ENCODE peak calls at places on chromosome 21, in seven cellular contexts. One of them, this sample, is unnamed.

GRCh38 chr21:29406385-29406784 is 107.7 kb downstream of the BACH1 start:
- DNase-seq in effector memory CD8-positive, alpha-beta T cell: no peak
- DNase-seq in left colon: no peak
- DNase-seq in mucosa of gallbladder: no peak
- DNase-seq in activated gamma-delta T cell treated with Interleukin-2 at 50 U/mL for 16 hours: no peak
- DNase-seq in neuronal stem cell: no peak
- DNase-seq in activated naive CD4-positive, alpha-beta T cell: no peak
- DNase-seq in this sample: peak; percentile 4

GRCh38 chr21:31556662-31557061 is 102.8 kb upstream of the SOD1 start:
- DNase-seq in effector memory CD8-positive, alpha-beta T cell: no peak
- DNase-seq in left colon: no peak
- DNase-seq in mucosa of gallbladder: no peak
- DNase-seq in activated gamma-delta T cell treated with Interleukin-2 at 50 U/mL for 16 hours: no peak
- DNase-seq in neuronal stem cell: no peak
- DNase-seq in activated naive CD4-positive, alpha-beta T cell: no peak
- DNase-seq in this sample: no peak

GRCh38 chr21:44321846-44322450 is 17.2 kb downstream of the CFAP410 start:
- DNase-seq in effector memory CD8-positive, alpha-beta T cell: no peak
- DNase-seq in left colon: no peak
- DNase-seq in mucosa of gallbladder: no peak
- DNase-seq in activated gamma-delta T cell treated with Interleukin-2 at 50 U/mL for 16 hours: no peak
- DNase-seq in neuronal stem cell: no peak
- DNase-seq in activated naive CD4-positive, alpha-beta T cell: no peak
- DNase-seq in this sample: no peak

GRCh38 chr21:16013570-16013969 is 283.8 kb downstream of the USP25 start:
- DNase-seq in effector memory CD8-positive, alpha-beta T cell: no peak
- DNase-seq in left colon: no peak
- DNase-seq in mucosa of gallbladder: no peak
- DNase-seq in activated gamma-delta T cell treated with Interleukin-2 at 50 U/mL for 16 hours: no peak
- DNase-seq in neuronal stem cell: no peak
- DNase-seq in activated naive CD4-positive, alpha-beta T cell: no peak
- DNase-seq in this sample: no peak

GRCh38 chr21:18663663-18664062 is 260.1 kb upstream of the TMPRSS15 start:
- DNase-seq in effector memory CD8-positive, alpha-beta T cell: no peak
- DNase-seq in left colon: no peak
- DNase-seq in mucosa of gallbladder: no peak
- DNase-seq in activated gamma-delta T cell treated with Interleukin-2 at 50 U/mL for 16 hours: no peak
- DNase-seq in neuronal stem cell: no peak
- DNase-seq in activated naive CD4-positive, alpha-beta T cell: no peak
- DNase-seq in this sample: no peak

GRCh38 chr21:26918318-26919065 is 48.4 kb downstream of the ADAMTS5 start:
- DNase-seq in effector memory CD8-positive, alpha-beta T cell: no peak
- DNase-seq in left colon: no peak
- DNase-seq in mucosa of gallbladder: no peak
- DNase-seq in activated gamma-delta T cell treated with Interleukin-2 at 50 U/mL for 16 hours: no peak
- DNase-seq in neuronal stem cell: no peak
- DNase-seq in activated naive CD4-positive, alpha-beta T cell: no peak
- DNase-seq in this sample: no peak

GRCh38 chr21:15283138-15283537 is 218.3 kb upstream of the NRIP1 start:
- DNase-seq in effector memory CD8-positive, alpha-beta T cell: no peak
- DNase-seq in left colon: no peak
- DNase-seq in mucosa of gallbladder: no peak
- DNase-seq in activated gamma-delta T cell treated with Interleukin-2 at 50 U/mL for 16 hours: no peak
- DNase-seq in neuronal stem cell: no peak
- DNase-seq in activated naive CD4-positive, alpha-beta T cell: no peak
- DNase-seq in this sample: no peak

GRCh38 chr21:36422279-36423098 is 37.3 kb downstream of the CHAF1B start:
- DNase-seq in effector memory CD8-positive, alpha-beta T cell: no peak
- DNase-seq in left colon: peak; percentile 69
- DNase-seq in mucosa of gallbladder: peak; percentile 47
- DNase-seq in activated gamma-delta T cell treated with Interleukin-2 at 50 U/mL for 16 hours: peak; percentile 8
- DNase-seq in neuronal stem cell: peak; percentile 64
- DNase-seq in activated naive CD4-positive, alpha-beta T cell: no peak
- DNase-seq in this sample: peak; percentile 88

GRCh38 chr21:36504067-36505058 is 24.4 kb upstream of the CLDN14 start:
- DNase-seq in effector memory CD8-positive, alpha-beta T cell: peak; percentile 35
- DNase-seq in left colon: peak; percentile 27
- DNase-seq in mucosa of gallbladder: peak; percentile 50
- DNase-seq in activated gamma-delta T cell treated with Interleukin-2 at 50 U/mL for 16 hours: peak; percentile 27
- DNase-seq in neuronal stem cell: peak; percentile 39
- DNase-seq in activated naive CD4-positive, alpha-beta T cell: peak; percentile 3
- DNase-seq in this sample: peak; percentile 78

GRCh38 chr21:41143596-41144325 is 24.2 kb upstream of the BACE2 start:
- DNase-seq in effector memory CD8-positive, alpha-beta T cell: no peak
- DNase-seq in left colon: no peak
- DNase-seq in mucosa of gallbladder: no peak
- DNase-seq in activated gamma-delta T cell treated with Interleukin-2 at 50 U/mL for 16 hours: no peak
- DNase-seq in neuronal stem cell: no peak
- DNase-seq in activated naive CD4-positive, alpha-beta T cell: no peak
- DNase-seq in this sample: no peak

GRCh38 chr21:37654596-37654995 is 261.7 kb downstream of the KCNJ6 start:
- DNase-seq in effector memory CD8-positive, alpha-beta T cell: no peak
- DNase-seq in left colon: no peak
- DNase-seq in mucosa of gallbladder: no peak
- DNase-seq in activated gamma-delta T cell treated with Interleukin-2 at 50 U/mL for 16 hours: no peak
- DNase-seq in neuronal stem cell: no peak
- DNase-seq in activated naive CD4-positive, alpha-beta T cell: no peak
- DNase-seq in this sample: no peak

GRCh38 chr21:38679531-38679930 is 126.2 kb upstream of the ETS2 start:
- DNase-seq in effector memory CD8-positive, alpha-beta T cell: no peak
- DNase-seq in left colon: no peak
- DNase-seq in mucosa of gallbladder: no peak
- DNase-seq in activated gamma-delta T cell treated with Interleukin-2 at 50 U/mL for 16 hours: no peak
- DNase-seq in neuronal stem cell: no peak
- DNase-seq in activated naive CD4-positive, alpha-beta T cell: no peak
- DNase-seq in this sample: no peak

GRCh38 chr21:32710069-32710784 is 17.6 kb downstream of the SYNJ1 start:
- DNase-seq in effector memory CD8-positive, alpha-beta T cell: no peak
- DNase-seq in left colon: no peak
- DNase-seq in mucosa of gallbladder: no peak
- DNase-seq in activated gamma-delta T cell treated with Interleukin-2 at 50 U/mL for 16 hours: no peak
- DNase-seq in neuronal stem cell: no peak
- DNase-seq in activated naive CD4-positive, alpha-beta T cell: no peak
- DNase-seq in this sample: no peak

GRCh38 chr21:20276954-20277353 is 721.3 kb upstream of the NCAM2 start:
- DNase-seq in effector memory CD8-positive, alpha-beta T cell: no peak
- DNase-seq in left colon: no peak
- DNase-seq in mucosa of gallbladder: no peak
- DNase-seq in activated gamma-delta T cell treated with Interleukin-2 at 50 U/mL for 16 hours: no peak
- DNase-seq in neuronal stem cell: peak; percentile 3
- DNase-seq in activated naive CD4-positive, alpha-beta T cell: no peak
- DNase-seq in this sample: no peak

GRCh38 chr21:36425286-36425685 is 40.1 kb downstream of the CHAF1B start:
- DNase-seq in effector memory CD8-positive, alpha-beta T cell: no peak
- DNase-seq in left colon: no peak
- DNase-seq in mucosa of gallbladder: no peak
- DNase-seq in activated gamma-delta T cell treated with Interleukin-2 at 50 U/mL for 16 hours: no peak
- DNase-seq in neuronal stem cell: no peak
- DNase-seq in activated naive CD4-positive, alpha-beta T cell: no peak
- DNase-seq in this sample: no peak

GRCh38 chr21:38048241-38048640 is 132.0 kb upstream of the KCNJ6 start:
- DNase-seq in effector memory CD8-positive, alpha-beta T cell: no peak
- DNase-seq in left colon: no peak
- DNase-seq in mucosa of gallbladder: no peak
- DNase-seq in activated gamma-delta T cell treated with Interleukin-2 at 50 U/mL for 16 hours: no peak
- DNase-seq in neuronal stem cell: no peak
- DNase-seq in activated naive CD4-positive, alpha-beta T cell: no peak
- DNase-seq in this sample: no peak

This sample was measured in erythroblast.